ENCODE peak calls at places on chromosomes 12 and 14, in five cellular contexts. One of them, this sample, is unnamed.

GRCh38 chr12:46385439-46385838 is 12.9 kb upstream of the SLC38A2 start:
- DNase-seq in HepG2: peak
- DNase-seq in K562: no peak
- DNase-seq in GM12878: no peak
- DNase-seq in H1: no peak
- DNase-seq in this sample: no peak

GRCh38 chr14:53531151-53531550 is 378.0 kb upstream of the DDHD1 start:
- DNase-seq in HepG2: no peak
- DNase-seq in K562: no peak
- DNase-seq in GM12878: no peak
- DNase-seq in H1: no peak
- DNase-seq in this sample: no peak

GRCh38 chr12:63129927-63130326 is 21.1 kb downstream of the AVPR1A start:
- DNase-seq in HepG2: no peak
- DNase-seq in K562: peak
- DNase-seq in GM12878: no peak
- DNase-seq in H1: no peak
- DNase-seq in this sample: no peak

GRCh38 chr12:116002890-116003536 is 274.5 kb downstream of the MED13L start:
- DNase-seq in HepG2: no peak
- DNase-seq in K562: no peak
- DNase-seq in GM12878: no peak
- DNase-seq in H1: no peak
- DNase-seq in this sample: no peak

GRCh38 chr12:109777544-109777943 is 55.7 kb downstream of the TRPV4 start:
- DNase-seq in HepG2: peak
- DNase-seq in K562: peak
- DNase-seq in GM12878: peak
- DNase-seq in H1: no peak
- DNase-seq in this sample: no peak

GRCh38 chr12:44835641-44836379 is 40.3 kb downstream of the NELL2 start:
- DNase-seq in HepG2: no peak
- DNase-seq in K562: no peak
- DNase-seq in GM12878: no peak
- DNase-seq in H1: no peak
- DNase-seq in this sample: no peak

GRCh38 chr12:123763093-123763492 is 992 bp downstream of the DNAH10 start:
- DNase-seq in HepG2: no peak
- DNase-seq in K562: no peak
- DNase-seq in GM12878: no peak
- DNase-seq in H1: peak
- DNase-seq in this sample: no peak

GRCh38 chr14:63174760-63175191 is 29.5 kb upstream of the RHOJ start:
- DNase-seq in HepG2: peak
- DNase-seq in K562: peak
- DNase-seq in GM12878: no peak
- DNase-seq in H1: peak
- DNase-seq in this sample: peak

GRCh38 chr14:67358914-67359313 is 690 bp downstream of the ATP6V1D start:
- DNase-seq in HepG2: no peak
- DNase-seq in K562: no peak
- DNase-seq in GM12878: no peak
- DNase-seq in H1: no peak
- DNase-seq in this sample: no peak

GRCh38 chr14:99315197-99315596 is 43.2 kb upstream of the BCL11B start:
- DNase-seq in HepG2: peak
- DNase-seq in K562: no peak
- DNase-seq in GM12878: no peak
- DNase-seq in H1: no peak
- DNase-seq in this sample: no peak

GRCh38 chr12:57001448-57001906 is 4.9 kb downstream of the ZBTB39 start:
- DNase-seq in HepG2: peak
- DNase-seq in K562: peak
- DNase-seq in GM12878: no peak
- DNase-seq in H1: peak
- DNase-seq in this sample: peak

GRCh38 chr14:32986791-32987545 is 48.3 kb downstream of the NPAS3 start:
- DNase-seq in HepG2: no peak
- DNase-seq in K562: no peak
- DNase-seq in GM12878: no peak
- DNase-seq in H1: no peak
- DNase-seq in this sample: no peak

GRCh38 chr14:21846227-21846885 is 172.7 kb upstream of the OR4E1 start:
- DNase-seq in HepG2: peak
- DNase-seq in K562: peak
- DNase-seq in GM12878: no peak
- DNase-seq in H1: no peak
- DNase-seq in this sample: no peak

GRCh38 chr12:123049398-123050250 is 69.1 kb downstream of the ARL6IP4 start:
- DNase-seq in HepG2: no peak
- DNase-seq in K562: no peak
- DNase-seq in GM12878: no peak
- DNase-seq in H1: no peak
- DNase-seq in this sample: no peak

GRCh38 chr14:24996930-24997329 is 53.0 kb downstream of the STXBP6 start:
- DNase-seq in HepG2: no peak
- DNase-seq in K562: no peak
- DNase-seq in GM12878: no peak
- DNase-seq in H1: no peak
- DNase-seq in this sample: no peak

GRCh38 chr14:73786942-73787759 is 64.5 kb upstream of the PTGR2 start:
- DNase-seq in HepG2: no peak
- DNase-seq in K562: peak
- DNase-seq in GM12878: no peak
- DNase-seq in H1: no peak
- DNase-seq in this sample: no peak

GRCh38 chr14:101350710-101351109 is 210.6 kb upstream of the DIO3 start:
- DNase-seq in HepG2: no peak
- DNase-seq in K562: no peak
- DNase-seq in GM12878: no peak
- DNase-seq in H1: no peak
- DNase-seq in this sample: no peak

GRCh38 chr12:75528272-75528671 is 16.9 kb upstream of the KRR1 start:
- DNase-seq in HepG2: no peak
- DNase-seq in K562: no peak
- DNase-seq in GM12878: no peak
- DNase-seq in H1: no peak
- DNase-seq in this sample: no peak

GRCh38 chr12:65670775-65671174 is 153.5 kb upstream of the HMGA2 start:
- DNase-seq in HepG2: no peak
- DNase-seq in K562: no peak
- DNase-seq in GM12878: no peak
- DNase-seq in H1: no peak
- DNase-seq in this sample: no peak

GRCh38 chr14:39474416-39474911 is 42.2 kb upstream of the FBXO33 start:
- DNase-seq in HepG2: peak
- DNase-seq in K562: no peak
- DNase-seq in GM12878: no peak
- DNase-seq in H1: no peak
- DNase-seq in this sample: no peak

GRCh38 chr12:48286665-48287064 is 64.1 kb downstream of the ZNF641 start:
- DNase-seq in HepG2: peak
- DNase-seq in K562: no peak
- DNase-seq in GM12878: no peak
- DNase-seq in H1: no peak
- DNase-seq in this sample: no peak

GRCh38 chr12:7144414-7145120 is 14.4 kb downstream of the CLSTN3 start:
- DNase-seq in HepG2: no peak
- DNase-seq in K562: peak
- DNase-seq in GM12878: no peak
- DNase-seq in H1: no peak
- DNase-seq in this sample: peak

GRCh38 chr12:93751864-93752610 is 74.9 kb downstream of the CRADD start:
- DNase-seq in HepG2: no peak
- DNase-seq in K562: no peak
- DNase-seq in GM12878: no peak
- DNase-seq in H1: no peak
- DNase-seq in this sample: no peak

GRCh38 chr14:75430106-75430505 is 2.3 kb downstream of the JDP2 start:
- DNase-seq in HepG2: no peak
- DNase-seq in K562: no peak
- DNase-seq in GM12878: no peak
- DNase-seq in H1: no peak
- DNase-seq in this sample: no peak

GRCh38 chr12:18576104-18576622 is 161.6 kb downstream of the PLCZ1 start:
- DNase-seq in HepG2: no peak
- DNase-seq in K562: no peak
- DNase-seq in GM12878: no peak
- DNase-seq in H1: no peak
- DNase-seq in this sample: no peak

GRCh38 chr14:103109789-103110415 is 13.4 kb upstream of the TNFAIP2 start:
- DNase-seq in HepG2: peak
- DNase-seq in K562: peak
- DNase-seq in GM12878: no peak
- DNase-seq in H1: no peak
- DNase-seq in this sample: peak

GRCh38 chr12:45878630-45879255 is 111.6 kb downstream of the SCAF11 start:
- DNase-seq in HepG2: no peak
- DNase-seq in K562: no peak
- DNase-seq in GM12878: no peak
- DNase-seq in H1: no peak
- DNase-seq in this sample: no peak

GRCh38 chr14:72256055-72256454 is 323.8 kb downstream of the RGS6 start:
- DNase-seq in HepG2: no peak
- DNase-seq in K562: no peak
- DNase-seq in GM12878: no peak
- DNase-seq in H1: no peak
- DNase-seq in this sample: peak

GRCh38 chr14:89564999-89565398 is 148.0 kb upstream of the FOXN3 start:
- DNase-seq in HepG2: no peak
- DNase-seq in K562: no peak
- DNase-seq in GM12878: no peak
- DNase-seq in H1: no peak
- DNase-seq in this sample: no peak

GRCh38 chr12:60710246-60710645 is 1114.4 kb downstream of the SLC16A7 start:
- DNase-seq in HepG2: no peak
- DNase-seq in K562: no peak
- DNase-seq in GM12878: no peak
- DNase-seq in H1: no peak
- DNase-seq in this sample: no peak

GRCh38 chr14:99423434-99423833 is 57.2 kb downstream of the SETD3 start:
- DNase-seq in HepG2: no peak
- DNase-seq in K562: no peak
- DNase-seq in GM12878: no peak
- DNase-seq in H1: no peak
- DNase-seq in this sample: no peak

GRCh38 chr12:86241600-86241999 is 14.6 kb downstream of the MGAT4C start:
- DNase-seq in HepG2: no peak
- DNase-seq in K562: no peak
- DNase-seq in GM12878: no peak
- DNase-seq in H1: no peak
- DNase-seq in this sample: no peak

GRCh38 chr12:6608592-6609311 is 1.6 kb upstream of the CHD4 start:
- DNase-seq in HepG2: peak
- DNase-seq in K562: no peak
- DNase-seq in GM12878: no peak
- DNase-seq in H1: no peak
- DNase-seq in this sample: no peak

GRCh38 chr14:56122306-56122705 is 4.1 kb downstream of the PELI2 start:
- DNase-seq in HepG2: no peak
- DNase-seq in K562: no peak
- DNase-seq in GM12878: no peak
- DNase-seq in H1: no peak
- DNase-seq in this sample: no peak

GRCh38 chr12:59742831-59743230 is 147.0 kb downstream of the SLC16A7 start:
- DNase-seq in HepG2: no peak
- DNase-seq in K562: no peak
- DNase-seq in GM12878: no peak
- DNase-seq in H1: no peak
- DNase-seq in this sample: no peak

GRCh38 chr14:69873877-69874780 is 5.1 kb upstream of the SMOC1 start:
- DNase-seq in HepG2: no peak
- DNase-seq in K562: no peak
- DNase-seq in GM12878: no peak
- DNase-seq in H1: no peak
- DNase-seq in this sample: no peak

DNA sequence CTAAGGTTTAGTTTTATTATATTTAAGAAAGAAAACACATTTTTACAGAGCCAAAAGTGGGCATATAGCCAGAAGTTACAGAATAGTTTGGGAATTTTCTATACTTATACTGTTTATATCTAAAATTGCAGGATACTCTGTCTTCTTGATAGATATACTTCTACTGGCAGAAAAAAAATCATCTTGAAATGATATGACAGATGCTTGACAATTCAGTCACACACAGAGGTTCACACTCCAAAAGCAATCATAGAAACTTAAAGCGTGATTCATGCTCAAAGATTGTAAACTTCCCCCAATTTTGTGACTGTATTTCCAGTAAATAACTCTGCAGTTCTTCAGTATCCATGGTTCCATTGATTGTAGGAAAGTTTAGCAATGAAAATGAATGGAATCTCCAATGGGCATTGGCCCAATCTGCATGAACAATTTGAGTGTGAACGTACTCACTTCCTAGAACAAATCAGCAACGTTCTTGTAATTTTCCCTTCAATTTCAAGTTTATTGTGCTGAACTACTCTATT is 307.8 kb downstream of the NOVA1 start:
- DNase-seq in HepG2: no peak
- DNase-seq in K562: no peak
- DNase-seq in GM12878: no peak
- DNase-seq in H1: no peak
- DNase-seq in this sample: no peak
- TF ChIP-seq MAX in HepG2: no peak
- TF ChIP-seq MAX in K562: no peak
- TF ChIP-seq MAX in GM12878: no peak
- TF ChIP-seq MAX in H1: no peak
- TF ChIP-seq MAX in this sample: no peak

GRCh38 chr14:68815288-68816182 is 22.7 kb upstream of the ZFP36L1 start:
- DNase-seq in HepG2: no peak
- DNase-seq in K562: no peak
- DNase-seq in GM12878: no peak
- DNase-seq in H1: no peak
- DNase-seq in this sample: no peak
- TF ChIP-seq YY1 in HepG2: no peak
- TF ChIP-seq YY1 in K562: no peak
- TF ChIP-seq YY1 in GM12878: no peak
- TF ChIP-seq YY1 in H1: no peak
- TF ChIP-seq YY1 in this sample: no peak

GRCh38 chr14:57480044-57480443 is 13.6 kb downstream of the CCDC198 start:
- DNase-seq in HepG2: no peak
- DNase-seq in K562: no peak
- DNase-seq in GM12878: no peak
- DNase-seq in H1: no peak
- DNase-seq in this sample: no peak
- TF ChIP-seq EZH2 in HepG2: no peak
- TF ChIP-seq EZH2 in K562: no peak
- TF ChIP-seq EZH2 in GM12878: no peak
- TF ChIP-seq EZH2 in H1: no peak
- TF ChIP-seq EZH2 in this sample: no peak

DNA sequence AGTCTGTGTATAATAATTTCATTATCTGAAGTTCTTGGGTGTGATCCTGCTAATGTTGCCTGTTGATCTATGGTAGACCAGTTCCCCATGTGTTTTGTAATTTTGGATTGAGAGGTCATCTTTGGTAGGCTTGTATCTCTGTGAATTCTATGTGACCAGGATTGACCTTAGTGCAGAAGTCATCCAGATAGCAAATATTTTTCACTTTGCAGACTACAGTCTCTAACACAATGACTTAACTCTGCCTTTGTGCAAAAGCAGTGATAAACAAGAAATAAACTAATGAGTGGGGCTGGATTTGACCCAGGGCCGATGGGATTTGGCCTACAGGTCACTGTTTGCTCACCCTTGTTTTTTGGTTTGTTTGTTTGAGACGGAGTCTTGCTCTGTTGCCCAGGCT is 144.6 kb upstream of the MYL2 start:
- DNase-seq in HepG2: no peak
- DNase-seq in K562: no peak
- DNase-seq in GM12878: no peak
- DNase-seq in H1: no peak
- DNase-seq in this sample: no peak
- TF ChIP-seq MAX in HepG2: no peak
- TF ChIP-seq MAX in K562: no peak
- TF ChIP-seq MAX in GM12878: no peak
- TF ChIP-seq MAX in H1: no peak
- TF ChIP-seq MAX in this sample: no peak

This sample was measured in HCT116.